ENCODE peak calls at places on chromosome 17, in seven cellular contexts. N is foreskin fibroblast; P is NT2/D1; H is lung microvascular endothelial cell; L is HS-5; B is stimulated activated CD8-positive, alpha-beta memory T cell treated with anti-CD3 and anti-CD28 coated beads, Interleukin-12 subunit alpha, Interleukin-12 subunit beta, amount 100 ng/mL, for 4 hours; Q is NCI-H460. R is an unnamed sample.

GRCh38 chr17:66467766-66468165 is 165.4 kb downstream of the PRKCA start:
- DNase-seq in N (no peak), P (no peak), H (no peak), L (no peak), B (no peak), Q (no peak), R (no peak)

GRCh38 chr17:7046127-7046724 is 2.3 kb upstream of the SLC16A11 start:
- DNase-seq in N (no peak), P (no peak), H (no peak), L (no peak), B (no peak), Q (no peak), R (peak)

GRCh38 chr17:57986841-57987581 is 1.0 kb downstream of the VEZF1 start:
- DNase-seq in N (peak), P (no peak), H (peak), L (no peak), B (peak), Q (no peak), R (peak)

GRCh38 chr17:70099267-70099666 is 24.2 kb downstream of the KCNJ16 start:
- DNase-seq in N (no peak), P (no peak), H (no peak), L (peak), B (no peak), Q (no peak), R (no peak)

GRCh38 chr17:9071921-9072503 is 50.7 kb downstream of the NTN1 start:
- DNase-seq in N (no peak), P (no peak), H (no peak), L (no peak), B (no peak), Q (no peak), R (no peak)

GRCh38 chr17:21360048-21360447 is 16.1 kb upstream of the KCNJ12 start:
- DNase-seq in N (no peak), P (no peak), H (no peak), L (no peak), B (no peak), Q (no peak), R (no peak)

GRCh38 chr17:2178798-2179505 is 124.0 kb downstream of the HIC1 start:
- DNase-seq in N (no peak), P (no peak), H (peak), L (no peak), B (no peak), Q (no peak), R (no peak)

GRCh38 chr17:37650419-37651003 is 7.3 kb upstream of the DDX52 start:
- DNase-seq in N (peak), P (peak), H (peak), L (no peak), B (no peak), Q (peak), R (no peak)

GRCh38 chr17:46868689-46869187 is 17.4 kb downstream of the WNT9B start:
- DNase-seq in N (no peak), P (no peak), H (no peak), L (no peak), B (no peak), Q (no peak), R (no peak)

GRCh38 chr17:17739388-17740066 is 58.3 kb downstream of the RAI1 start:
- DNase-seq in N (peak), P (no peak), H (peak), L (no peak), B (no peak), Q (no peak), R (no peak)

GRCh38 chr17:14359251-14359939 is 58.5 kb downstream of the HS3ST3B1 start:
- DNase-seq in N (no peak), P (no peak), H (no peak), L (no peak), B (peak), Q (no peak), R (no peak)

GRCh38 chr17:6000426-6000825 is 69.8 kb upstream of the WSCD1 start:
- DNase-seq in N (no peak), P (no peak), H (no peak), L (no peak), B (no peak), Q (no peak), R (no peak)

GRCh38 chr17:77516902-77517301 is 376.1 kb downstream of the SEC14L1 start:
- DNase-seq in N (peak), P (no peak), H (no peak), L (peak), B (no peak), Q (no peak), R (no peak)

GRCh38 chr17:73423159-73423715 is 111.4 kb upstream of the CDC42EP4 start:
- DNase-seq in N (no peak), P (no peak), H (no peak), L (no peak), B (no peak), Q (no peak), R (no peak)

GRCh38 chr17:6463616-6464445 is 19.6 kb downstream of the PIMREG start:
- DNase-seq in N (no peak), P (no peak), H (no peak), L (no peak), B (no peak), Q (no peak), R (no peak)

GRCh38 chr17:79831367-79832210 is 7.7 kb downstream of the CBX4 start:
- DNase-seq in N (no peak), P (no peak), H (peak), L (no peak), B (no peak), Q (peak), R (no peak)

GRCh38 chr17:63993368-63993990 is 4.7 kb upstream of the PRR29 start:
- DNase-seq in N (no peak), P (no peak), H (no peak), L (no peak), B (no peak), Q (no peak), R (no peak)

GRCh38 chr17:22459953-22460350 is 767.6 kb downstream of the KCNJ18 start:
- DNase-seq in N (no peak), P (no peak), H (no peak), L (no peak), B (no peak), Q (no peak), R (no peak)

GRCh38 chr17:6567528-6568185 is 11.3 kb upstream of the PITPNM3 start:
- DNase-seq in N (no peak), P (no peak), H (no peak), L (no peak), B (no peak), Q (peak), R (no peak)

GRCh38 chr17:50681260-50682200 is 26.2 kb downstream of the ANKRD40 start:
- DNase-seq in N (peak), P (no peak), H (peak), L (peak), B (no peak), Q (peak), R (no peak)

GRCh38 chr17:19331134-19331533 is 31.4 kb downstream of the B9D1 start:
- DNase-seq in N (peak), P (no peak), H (no peak), L (peak), B (no peak), Q (no peak), R (no peak)

GRCh38 chr17:9669551-9670008 is 24.3 kb downstream of the USP43 start:
- DNase-seq in N (no peak), P (no peak), H (no peak), L (no peak), B (no peak), Q (no peak), R (no peak)

GRCh38 chr17:43721537-43722268 is 36.9 kb downstream of the SOST start:
- DNase-seq in N (no peak), P (no peak), H (no peak), L (no peak), B (no peak), Q (peak), R (no peak)

GRCh38 chr17:42198897-42199296 is 4.6 kb upstream of the GHDC start:
- DNase-seq in N (no peak), P (no peak), H (no peak), L (no peak), B (no peak), Q (no peak), R (no peak)

GRCh38 chr17:42743595-42744282 is 1.1 kb downstream of the EZH1 start:
- DNase-seq in N (no peak), P (no peak), H (peak), L (no peak), B (no peak), Q (no peak), R (no peak)

GRCh38 chr17:34382586-34383224 is 19.7 kb upstream of the CCL1 start:
- DNase-seq in N (no peak), P (no peak), H (peak), L (no peak), B (no peak), Q (no peak), R (no peak)

GRCh38 chr17:48915459-48916282 is 7.5 kb downstream of the UBE2Z start:
- DNase-seq in N (peak), P (no peak), H (peak), L (peak), B (peak), Q (no peak), R (no peak)

GRCh38 chr17:69254187-69254586 is 25.6 kb upstream of the ABCA10 start:
- DNase-seq in N (no peak), P (no peak), H (no peak), L (no peak), B (no peak), Q (no peak), R (no peak)